ENCODE peak calls at places on chromosomes 13 and 19, in nine cellular contexts. One of them, this sample, is unnamed.

GRCh38 chr19:12840091-12841079 is 2.1 kb downstream of the MAST1 start:
- DNase-seq in BJ: peak
- DNase-seq in ELR: peak
- DNase-seq in stimulated activated naive CD4-positive, alpha-beta T cell treated with Interleukin-2 at 50 U/mL for 16 hours: no peak
- DNase-seq in WERI-Rb-1: peak
- DNase-seq in renal cortical epithelial cell: peak
- DNase-seq in Caco-2: peak
- DNase-seq in hypothalamus: no peak
- DNase-seq in HT1080: peak
- DNase-seq in this sample: no peak

GRCh38 chr13:43005460-43006236 is 13.6 kb upstream of the EPSTI1 start:
- DNase-seq in BJ: no peak
- DNase-seq in ELR: peak
- DNase-seq in stimulated activated naive CD4-positive, alpha-beta T cell treated with Interleukin-2 at 50 U/mL for 16 hours: no peak
- DNase-seq in WERI-Rb-1: no peak
- DNase-seq in renal cortical epithelial cell: peak
- DNase-seq in Caco-2: no peak
- DNase-seq in hypothalamus: no peak
- DNase-seq in HT1080: peak
- DNase-seq in this sample: no peak

GRCh38 chr13:25276748-25277147 is 10.5 kb downstream of the MTMR6 start:
- DNase-seq in BJ: no peak
- DNase-seq in ELR: peak
- DNase-seq in stimulated activated naive CD4-positive, alpha-beta T cell treated with Interleukin-2 at 50 U/mL for 16 hours: no peak
- DNase-seq in WERI-Rb-1: no peak
- DNase-seq in renal cortical epithelial cell: peak
- DNase-seq in Caco-2: no peak
- DNase-seq in hypothalamus: no peak
- DNase-seq in HT1080: peak
- DNase-seq in this sample: no peak

GRCh38 chr19:34480971-34481821 is at the start of gene WTIP:
- DNase-seq in BJ: no peak
- DNase-seq in ELR: peak
- DNase-seq in stimulated activated naive CD4-positive, alpha-beta T cell treated with Interleukin-2 at 50 U/mL for 16 hours: no peak
- DNase-seq in WERI-Rb-1: peak
- DNase-seq in renal cortical epithelial cell: peak
- DNase-seq in Caco-2: peak
- DNase-seq in hypothalamus: no peak
- DNase-seq in HT1080: peak
- DNase-seq in this sample: no peak

GRCh38 chr19:30674656-30675055 is 302.5 kb downstream of the ZNF536 start:
- DNase-seq in BJ: no peak
- DNase-seq in ELR: no peak
- DNase-seq in stimulated activated naive CD4-positive, alpha-beta T cell treated with Interleukin-2 at 50 U/mL for 16 hours: no peak
- DNase-seq in WERI-Rb-1: no peak
- DNase-seq in renal cortical epithelial cell: no peak
- DNase-seq in Caco-2: no peak
- DNase-seq in hypothalamus: no peak
- DNase-seq in HT1080: no peak
- DNase-seq in this sample: no peak

GRCh38 chr19:13153627-13154240 is 3.5 kb downstream of the IER2 start:
- DNase-seq in BJ: no peak
- DNase-seq in ELR: no peak
- DNase-seq in stimulated activated naive CD4-positive, alpha-beta T cell treated with Interleukin-2 at 50 U/mL for 16 hours: no peak
- DNase-seq in WERI-Rb-1: no peak
- DNase-seq in renal cortical epithelial cell: no peak
- DNase-seq in Caco-2: peak
- DNase-seq in hypothalamus: no peak
- DNase-seq in HT1080: no peak
- DNase-seq in this sample: no peak

GRCh38 chr13:50451609-50452008 is 391.9 kb downstream of the DLEU7 start:
- DNase-seq in BJ: no peak
- DNase-seq in ELR: no peak
- DNase-seq in stimulated activated naive CD4-positive, alpha-beta T cell treated with Interleukin-2 at 50 U/mL for 16 hours: no peak
- DNase-seq in WERI-Rb-1: no peak
- DNase-seq in renal cortical epithelial cell: peak
- DNase-seq in Caco-2: no peak
- DNase-seq in hypothalamus: no peak
- DNase-seq in HT1080: no peak
- DNase-seq in this sample: no peak

GRCh38 chr19:2815923-2816322 is 3.7 kb upstream of the ZNF554 start:
- DNase-seq in BJ: no peak
- DNase-seq in ELR: no peak
- DNase-seq in stimulated activated naive CD4-positive, alpha-beta T cell treated with Interleukin-2 at 50 U/mL for 16 hours: no peak
- DNase-seq in WERI-Rb-1: no peak
- DNase-seq in renal cortical epithelial cell: no peak
- DNase-seq in Caco-2: no peak
- DNase-seq in hypothalamus: no peak
- DNase-seq in HT1080: no peak
- DNase-seq in this sample: no peak

GRCh38 chr19:42279902-42280760 is 11.1 kb downstream of the CIC start:
- DNase-seq in BJ: no peak
- DNase-seq in ELR: peak
- DNase-seq in stimulated activated naive CD4-positive, alpha-beta T cell treated with Interleukin-2 at 50 U/mL for 16 hours: peak
- DNase-seq in WERI-Rb-1: peak
- DNase-seq in renal cortical epithelial cell: peak
- DNase-seq in Caco-2: peak
- DNase-seq in hypothalamus: peak
- DNase-seq in HT1080: peak
- DNase-seq in this sample: peak

GRCh38 chr13:51282322-51282721 is 57.2 kb upstream of the SERPINE3 start:
- DNase-seq in BJ: no peak
- DNase-seq in ELR: no peak
- DNase-seq in stimulated activated naive CD4-positive, alpha-beta T cell treated with Interleukin-2 at 50 U/mL for 16 hours: no peak
- DNase-seq in WERI-Rb-1: no peak
- DNase-seq in renal cortical epithelial cell: no peak
- DNase-seq in Caco-2: no peak
- DNase-seq in hypothalamus: no peak
- DNase-seq in HT1080: no peak
- DNase-seq in this sample: no peak

GRCh38 chr13:27965740-27966640 is 3.1 kb downstream of the CDX2 start:
- DNase-seq in BJ: no peak
- DNase-seq in ELR: no peak
- DNase-seq in stimulated activated naive CD4-positive, alpha-beta T cell treated with Interleukin-2 at 50 U/mL for 16 hours: no peak
- DNase-seq in WERI-Rb-1: no peak
- DNase-seq in renal cortical epithelial cell: no peak
- DNase-seq in Caco-2: peak
- DNase-seq in hypothalamus: no peak
- DNase-seq in HT1080: no peak
- DNase-seq in this sample: no peak

GRCh38 chr13:113939129-113939904 is 34.6 kb downstream of the C13orf46 start:
- DNase-seq in BJ: no peak
- DNase-seq in ELR: no peak
- DNase-seq in stimulated activated naive CD4-positive, alpha-beta T cell treated with Interleukin-2 at 50 U/mL for 16 hours: no peak
- DNase-seq in WERI-Rb-1: no peak
- DNase-seq in renal cortical epithelial cell: no peak
- DNase-seq in Caco-2: no peak
- DNase-seq in hypothalamus: no peak
- DNase-seq in HT1080: no peak
- DNase-seq in this sample: no peak

GRCh38 chr13:99033814-99034213 is 56.0 kb upstream of the DOCK9 start:
- DNase-seq in BJ: no peak
- DNase-seq in ELR: peak
- DNase-seq in stimulated activated naive CD4-positive, alpha-beta T cell treated with Interleukin-2 at 50 U/mL for 16 hours: no peak
- DNase-seq in WERI-Rb-1: no peak
- DNase-seq in renal cortical epithelial cell: peak
- DNase-seq in Caco-2: peak
- DNase-seq in hypothalamus: no peak
- DNase-seq in HT1080: peak
- DNase-seq in this sample: no peak

GRCh38 chr13:41791056-41791455 is 169.9 kb downstream of the VWA8 start:
- DNase-seq in BJ: no peak
- DNase-seq in ELR: peak
- DNase-seq in stimulated activated naive CD4-positive, alpha-beta T cell treated with Interleukin-2 at 50 U/mL for 16 hours: no peak
- DNase-seq in WERI-Rb-1: no peak
- DNase-seq in renal cortical epithelial cell: no peak
- DNase-seq in Caco-2: no peak
- DNase-seq in hypothalamus: no peak
- DNase-seq in HT1080: no peak
- DNase-seq in this sample: no peak

GRCh38 chr13:18212873-18213272 is 968.8 kb downstream of the TUBA3C start:
- DNase-seq in BJ: no peak
- DNase-seq in ELR: no peak
- DNase-seq in stimulated activated naive CD4-positive, alpha-beta T cell treated with Interleukin-2 at 50 U/mL for 16 hours: no peak
- DNase-seq in WERI-Rb-1: no peak
- DNase-seq in renal cortical epithelial cell: peak
- DNase-seq in Caco-2: no peak
- DNase-seq in hypothalamus: no peak
- DNase-seq in HT1080: peak
- DNase-seq in this sample: no peak

GRCh38 chr13:40518481-40518882 is 148.0 kb downstream of the FOXO1 start:
- DNase-seq in BJ: no peak
- DNase-seq in ELR: no peak
- DNase-seq in stimulated activated naive CD4-positive, alpha-beta T cell treated with Interleukin-2 at 50 U/mL for 16 hours: peak
- DNase-seq in WERI-Rb-1: no peak
- DNase-seq in renal cortical epithelial cell: peak
- DNase-seq in Caco-2: no peak
- DNase-seq in hypothalamus: no peak
- DNase-seq in HT1080: no peak
- DNase-seq in this sample: no peak